ENCODE peak calls at places on chromosomes 12 and 14, in eight cellular contexts. T is stromal cell of bone marrow, U is WERI-Rb-1, G is mesothelial cell of epicardium, Y is T-helper 17 cell, P is nephron progenitor cell, S is fibroblast of mammary gland, R is AG09309. M is an unnamed sample.

GRCh38 chr14:54267172-54267571 is 129.6 kb upstream of the CDKN3 start:
- DNase-seq in T (no peak), U (no peak), G (no peak), Y (no peak), P (no peak), S (no peak), R (no peak), M (no peak)

GRCh38 chr14:71108398-71109114 is 201.3 kb downstream of the PCNX1 start:
- DNase-seq in T (no peak), U (no peak), G (no peak), Y (no peak), P (no peak), S (no peak), R (no peak), M (no peak)

GRCh38 chr12:47214771-47215170 is 135.0 kb upstream of the AMIGO2 start:
- DNase-seq in T (no peak), U (no peak), G (no peak), Y (no peak), P (no peak), S (no peak), R (no peak), M (no peak)

GRCh38 chr12:71727958-71728357 is 26.7 kb upstream of the RAB21 start:
- DNase-seq in T (no peak), U (no peak), G (no peak), Y (no peak), P (no peak), S (no peak), R (no peak), M (no peak)

GRCh38 chr12:94603434-94604068 is 46.8 kb downstream of the TMCC3 start:
- DNase-seq in T (no peak), U (peak), G (no peak), Y (no peak), P (no peak), S (no peak), R (no peak), M (no peak)

GRCh38 chr14:65361920-65362319 is 50.6 kb upstream of the FUT8 start:
- DNase-seq in T (peak), U (no peak), G (no peak), Y (no peak), P (no peak), S (peak), R (peak), M (no peak)

GRCh38 chr14:38207830-38208815 is at the start of gene SSTR1:
- DNase-seq in T (no peak), U (peak), G (no peak), Y (no peak), P (peak), S (peak), R (no peak), M (peak)

GRCh38 chr14:67345583-67345982 is 14.0 kb downstream of the ATP6V1D start:
- DNase-seq in T (no peak), U (no peak), G (no peak), Y (no peak), P (no peak), S (no peak), R (no peak), M (no peak)